ENCODE peak calls at places on chromosomes 12 and 14, in four cellular contexts. One of them, this sample, is unnamed.

GRCh38 chr12:82359115-82359478 is 768 bp downstream of the METTL25 start:
- DNase-seq in thoracic aorta: no peak
- DNase-seq in prostate gland: no peak
- DNase-seq in AG04449: no peak
- DNase-seq in this sample: no peak

GRCh38 chr14:54908230-54908629 is 5.6 kb upstream of the GCH1 start:
- DNase-seq in prostate gland: no peak
- DNase-seq in thoracic aorta: no peak
- DNase-seq in AG04449: no peak
- DNase-seq in this sample: no peak

GRCh38 chr12:59736786-59737185 is 141.0 kb downstream of the SLC16A7 start:
- DNase-seq in AG04449: peak; percentile 83
- DNase-seq in prostate gland: no peak
- DNase-seq in thoracic aorta: no peak
- DNase-seq in this sample: peak; percentile 96

GRCh38 chr12:49061157-49061650 is 610 bp upstream of the KMT2D start:
- DNase-seq in prostate gland: no peak
- DNase-seq in AG04449: no peak
- DNase-seq in thoracic aorta: no peak
- DNase-seq in this sample: no peak

GRCh38 chr14:101075025-101075800 is 171.7 kb upstream of the RTL1 start:
- DNase-seq in prostate gland: no peak
- DNase-seq in thoracic aorta: no peak
- DNase-seq in AG04449: no peak
- DNase-seq in this sample: no peak

GRCh38 chr14:37599527-37600368 is 4.3 kb downstream of the TTC6 start:
- DNase-seq in prostate gland: no peak
- DNase-seq in AG04449: no peak
- DNase-seq in thoracic aorta: no peak
- DNase-seq in this sample: no peak

GRCh38 chr12:131430158-131430772 is 280.6 kb upstream of the SFSWAP start:
- DNase-seq in prostate gland: no peak
- DNase-seq in thoracic aorta: no peak
- DNase-seq in AG04449: no peak
- DNase-seq in this sample: no peak

GRCh38 chr12:108832730-108833354 is 24.5 kb downstream of the SSH1 start:
- DNase-seq in prostate gland: peak; percentile 44
- DNase-seq in AG04449: peak; percentile 80
- DNase-seq in thoracic aorta: no peak
- DNase-seq in this sample: peak; percentile 84

GRCh38 chr14:90272523-90272922 is 16.2 kb downstream of the PSMC1 start:
- DNase-seq in thoracic aorta: no peak
- DNase-seq in AG04449: no peak
- DNase-seq in prostate gland: no peak
- DNase-seq in this sample: no peak

GRCh38 chr12:30201301-30202160 is 417.8 kb upstream of the TMTC1 start:
- DNase-seq in thoracic aorta: no peak
- DNase-seq in AG04449: no peak
- DNase-seq in prostate gland: no peak
- DNase-seq in this sample: no peak

GRCh38 chr12:802242-802995 is 50.0 kb downstream of the WNK1 start:
- DNase-seq in AG04449: no peak
- DNase-seq in thoracic aorta: no peak
- DNase-seq in prostate gland: no peak
- DNase-seq in this sample: no peak

GRCh38 chr12:2845280-2845679 is 10.4 kb upstream of the NRIP2 start:
- DNase-seq in AG04449: peak; percentile 34
- DNase-seq in thoracic aorta: no peak
- DNase-seq in prostate gland: no peak
- DNase-seq in this sample: no peak

GRCh38 chr14:54737132-54737711 is 165.4 kb downstream of the GCH1 start:
- DNase-seq in thoracic aorta: no peak
- DNase-seq in prostate gland: no peak
- DNase-seq in AG04449: no peak
- DNase-seq in this sample: peak; percentile 15

DNA sequence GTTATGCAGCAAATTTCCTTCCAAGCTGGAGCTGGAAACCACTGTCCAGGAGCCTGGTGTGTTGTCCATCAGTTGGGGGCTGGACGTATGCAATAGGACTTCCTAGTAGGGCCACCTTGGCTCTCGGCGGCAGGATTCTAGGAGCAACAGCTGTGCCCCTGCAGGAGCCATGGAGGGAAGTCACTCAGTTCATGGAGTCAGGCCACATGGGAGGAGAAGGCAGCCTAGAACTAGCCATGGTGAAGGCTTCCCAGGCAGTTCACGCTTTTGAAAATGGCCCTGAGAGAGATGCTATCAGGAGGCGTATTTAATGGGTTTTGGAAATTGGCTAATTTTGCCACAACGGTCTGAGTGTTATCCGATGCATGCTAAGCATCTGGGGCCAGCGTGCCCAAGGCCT is 30.7 kb upstream of the SYNDIG1L start:
- DNase-seq in AG04449: no peak
- DNase-seq in thoracic aorta: no peak
- DNase-seq in prostate gland: no peak
- DNase-seq in this sample: no peak
- TF ChIP-seq CTCF in AG04449: no peak
- TF ChIP-seq CTCF in thoracic aorta: no peak
- TF ChIP-seq CTCF in prostate gland: no peak
- TF ChIP-seq CTCF in this sample: no peak

GRCh38 chr12:72832024-72832423 is 559.9 kb downstream of the TRHDE start:
- DNase-seq in AG04449: no peak
- DNase-seq in prostate gland: no peak
- DNase-seq in thoracic aorta: no peak
- DNase-seq in this sample: no peak

GRCh38 chr12:72829838-72830237 is 557.7 kb downstream of the TRHDE start:
- DNase-seq in thoracic aorta: no peak
- DNase-seq in prostate gland: no peak
- DNase-seq in AG04449: no peak
- DNase-seq in this sample: no peak

DNA sequence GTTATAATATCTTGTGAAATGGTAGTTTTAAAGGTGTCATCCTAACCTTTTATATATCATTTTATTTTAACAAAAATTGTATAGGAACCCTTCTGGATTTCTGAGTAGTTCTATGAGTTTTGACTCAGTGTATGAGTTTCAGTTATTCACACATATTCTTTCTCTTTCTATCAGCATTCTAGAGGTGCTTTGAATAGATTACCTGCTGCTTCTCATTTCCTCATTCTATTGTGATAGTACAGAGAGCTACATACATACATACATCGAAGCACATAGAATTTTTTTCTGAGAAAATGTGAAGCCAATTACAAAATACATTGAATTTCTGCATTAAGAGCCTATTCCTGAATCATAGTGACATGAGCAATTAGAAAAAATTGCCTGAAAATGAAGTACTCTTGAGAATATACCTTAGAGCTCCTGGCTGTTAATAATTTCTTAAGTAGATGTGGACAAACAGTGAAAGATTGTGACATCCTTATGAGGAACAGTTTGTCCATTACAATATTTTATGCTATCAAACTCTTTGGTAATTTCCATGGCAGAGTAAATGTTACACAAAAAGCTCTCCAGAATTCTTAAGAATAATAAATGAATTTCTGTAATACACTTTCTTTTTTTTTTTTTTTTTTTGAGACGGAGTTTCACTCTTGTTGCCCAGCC is 556.6 kb downstream of the TRHDE start:
- DNase-seq in AG04449: no peak
- DNase-seq in thoracic aorta: no peak
- DNase-seq in prostate gland: no peak
- DNase-seq in this sample: no peak
- TF ChIP-seq CTCF in AG04449: no peak
- TF ChIP-seq CTCF in thoracic aorta: no peak
- TF ChIP-seq CTCF in prostate gland: no peak
- TF ChIP-seq CTCF in this sample: no peak

GRCh38 chr14:88632512-88632911 is 69.7 kb downstream of the ZC3H14 start:
- DNase-seq in prostate gland: no peak
- DNase-seq in AG04449: no peak
- DNase-seq in thoracic aorta: no peak
- DNase-seq in this sample: no peak
- TF ChIP-seq CTCF in prostate gland: no peak
- TF ChIP-seq CTCF in AG04449: no peak
- TF ChIP-seq CTCF in thoracic aorta: no peak
- TF ChIP-seq CTCF in this sample: no peak

GRCh38 chr12:46266382-46266791 is 2.5 kb downstream of the SLC38A1 start:
- DNase-seq in AG04449: no peak
- DNase-seq in thoracic aorta: no peak
- DNase-seq in prostate gland: no peak
- DNase-seq in this sample: no peak
- TF ChIP-seq CTCF in AG04449: no peak
- TF ChIP-seq CTCF in thoracic aorta: no peak
- TF ChIP-seq CTCF in prostate gland: no peak
- TF ChIP-seq CTCF in this sample: no peak

GRCh38 chr14:85131523-85131922 is 398.4 kb upstream of the FLRT2 start:
- DNase-seq in AG04449: no peak
- DNase-seq in thoracic aorta: no peak
- DNase-seq in prostate gland: peak; percentile 15
- DNase-seq in this sample: no peak
- TF ChIP-seq CTCF in AG04449: no peak
- TF ChIP-seq CTCF in thoracic aorta: no peak
- TF ChIP-seq CTCF in prostate gland: peak; percentile 22
- TF ChIP-seq CTCF in this sample: no peak

GRCh38 chr12:61993734-61994345 is 266.4 kb upstream of the USP15 start:
- DNase-seq in prostate gland: no peak
- DNase-seq in thoracic aorta: no peak
- DNase-seq in AG04449: no peak
- DNase-seq in this sample: no peak
- TF ChIP-seq CTCF in prostate gland: peak; percentile 31
- TF ChIP-seq CTCF in thoracic aorta: peak; percentile 58
- TF ChIP-seq CTCF in AG04449: peak; percentile 37
- TF ChIP-seq CTCF in this sample: peak; percentile 64

GRCh38 chr14:106044949-106045596 is 518.7 kb downstream of the TMEM121 start:
- DNase-seq in prostate gland: no peak
- DNase-seq in thoracic aorta: no peak
- DNase-seq in AG04449: no peak
- DNase-seq in this sample: no peak
- TF ChIP-seq CTCF in prostate gland: no peak
- TF ChIP-seq CTCF in thoracic aorta: no peak
- TF ChIP-seq CTCF in AG04449: no peak
- TF ChIP-seq CTCF in this sample: no peak

DNA sequence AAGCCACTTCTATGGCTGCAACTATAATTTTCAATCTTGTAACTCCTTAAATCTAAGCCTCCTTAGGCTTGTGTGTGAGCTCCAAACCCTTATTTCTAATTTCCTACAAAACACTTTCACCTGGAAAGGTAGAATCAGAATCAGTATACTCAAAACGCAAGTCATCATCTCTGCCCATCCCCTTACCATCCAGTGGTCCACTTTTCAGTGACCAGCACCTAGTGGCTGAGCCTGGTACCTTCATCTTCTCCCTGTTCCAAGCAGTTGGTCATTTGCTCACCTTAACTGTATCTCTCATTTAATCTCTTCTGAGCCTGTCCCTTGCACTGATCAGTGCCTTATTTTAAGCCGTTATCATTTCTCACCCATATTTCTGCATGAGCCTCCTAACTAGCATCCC is 107.9 kb downstream of the PPM1H start:
- DNase-seq in AG04449: no peak
- DNase-seq in thoracic aorta: no peak
- DNase-seq in prostate gland: no peak
- DNase-seq in this sample: no peak
- TF ChIP-seq CTCF in AG04449: no peak
- TF ChIP-seq CTCF in thoracic aorta: no peak
- TF ChIP-seq CTCF in prostate gland: no peak
- TF ChIP-seq CTCF in this sample: peak; percentile 8

DNA sequence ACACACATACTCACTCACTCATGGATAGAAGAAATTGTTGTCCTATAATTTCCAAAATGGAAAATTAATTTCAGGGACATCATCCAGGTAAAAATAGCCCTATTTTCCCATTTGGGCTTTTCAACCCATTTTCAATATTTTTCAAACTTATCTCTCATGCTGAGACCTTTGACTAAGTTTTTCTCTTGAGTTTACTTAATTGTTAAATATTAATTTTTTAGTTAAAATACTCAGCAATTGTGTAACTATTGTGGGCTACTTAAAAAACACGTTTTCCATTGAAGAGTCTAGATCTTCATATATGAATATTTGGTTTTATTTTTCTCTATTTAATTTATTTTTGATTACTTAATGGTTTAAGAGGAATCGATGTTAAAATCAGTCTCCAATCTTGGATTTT is 14.2 kb upstream of the TAS2R43 start:
- DNase-seq in AG04449: no peak
- DNase-seq in thoracic aorta: no peak
- DNase-seq in prostate gland: no peak
- DNase-seq in this sample: no peak
- TF ChIP-seq CTCF in AG04449: no peak
- TF ChIP-seq CTCF in thoracic aorta: no peak
- TF ChIP-seq CTCF in prostate gland: no peak
- TF ChIP-seq CTCF in this sample: no peak

DNA sequence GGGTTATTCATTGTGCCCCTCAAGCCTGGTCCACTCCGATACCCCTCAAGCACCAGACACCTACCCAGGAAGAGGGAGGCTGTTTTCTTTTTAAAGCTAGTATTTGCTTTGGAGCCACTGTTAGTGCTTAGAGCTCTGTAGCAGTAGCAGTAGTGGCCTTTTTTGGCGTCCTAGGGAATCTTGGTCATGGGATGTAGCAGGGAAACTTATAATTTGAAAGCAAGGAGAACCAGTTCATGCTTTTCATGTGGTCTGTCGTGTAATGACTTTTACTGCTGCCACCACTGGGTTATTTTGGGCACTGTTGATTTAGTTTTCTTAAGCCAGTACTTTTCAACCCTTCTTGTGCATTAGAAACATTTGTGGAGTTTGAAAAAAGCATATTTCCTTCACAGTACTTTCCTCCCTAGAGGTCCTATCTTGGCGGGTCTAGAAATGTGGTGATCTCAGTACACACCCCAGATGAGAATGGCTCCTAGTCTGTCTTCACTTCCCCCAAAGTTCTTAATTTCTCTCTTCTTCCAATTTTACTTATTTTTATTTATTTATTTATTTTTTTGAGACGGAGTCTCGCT is 49.7 kb downstream of the MARK3 start:
- DNase-seq in prostate gland: peak; percentile 46
- DNase-seq in thoracic aorta: no peak
- DNase-seq in AG04449: no peak
- DNase-seq in this sample: no peak
- TF ChIP-seq CTCF in prostate gland: peak; percentile 44
- TF ChIP-seq CTCF in thoracic aorta: peak; percentile 23
- TF ChIP-seq CTCF in AG04449: no peak
- TF ChIP-seq CTCF in this sample: no peak

This sample was measured in BJ.